ENCODE peak calls at places on chromosomes 12 and 14, in eight cellular contexts. Y is activated CD4-positive, alpha-beta T cell treated with anti-CD3 and anti-CD28 coated beads, Interleukin-2, amount 10 ng/mL, durations not matched to agents 7 days and 5 days; R is NCI-H2029 treated with DMSO at 0.1 percent for 48 hours; X is hepatocyte; H is choroid plexus epithelial cell; F is LHCN-M2; G is NCI-H2081; P is stimulated activated CD8-positive, alpha-beta memory T cell treated with anti-CD3 and anti-CD28 coated beads, Interleukin-15, amount 100 ng/mL, for 24 hours. N is an unnamed sample.

GRCh38 chr14:90053044-90053443 is 8.8 kb upstream of the KCNK13 start:
- DNase-seq in G (no peak), P (no peak), X (no peak), R (no peak), H (no peak), Y (no peak), F (no peak), N (no peak)

GRCh38 chr14:103074699-103075341 is 9.2 kb upstream of the LBHD2 start:
- DNase-seq in H (no peak), R (no peak), F (no peak), P (no peak), G (no peak), X (peak; percentile 75), Y (no peak), N (no peak)

GRCh38 chr12:100234166-100234565 is 32.7 kb downstream of the DEPDC4 start:
- DNase-seq in H (peak; percentile 54), X (no peak), Y (no peak), R (no peak), P (no peak), G (no peak), F (peak; percentile 72), N (no peak)

GRCh38 chr14:92850492-92850891 is 56.4 kb downstream of the GOLGA5 start:
- DNase-seq in X (no peak), H (no peak), F (peak; percentile 49), G (no peak), R (no peak), Y (no peak), P (no peak), N (no peak)

GRCh38 chr12:58159941-58160340 is 218.6 kb downstream of the ATP23 start:
- DNase-seq in F (no peak), P (no peak), Y (no peak), H (no peak), R (no peak), G (no peak), X (no peak), N (no peak)

GRCh38 chr14:87992349-87992719 is 648 bp downstream of the GALC start:
- DNase-seq in G (no peak), X (no peak), R (no peak), H (no peak), P (no peak), F (no peak), Y (no peak), N (peak; percentile 19)

GRCh38 chr14:51398898-51399297 is 158.9 kb downstream of the TMX1 start:
- DNase-seq in F (peak; percentile 96), G (no peak), R (no peak), H (peak; percentile 79), Y (no peak), X (no peak), P (no peak), N (no peak)

GRCh38 chr12:29200586-29200985 is 51.5 kb downstream of the FAR2 start:
- DNase-seq in P (no peak), Y (no peak), R (peak; percentile 14), H (peak; percentile 48), X (no peak), F (no peak), G (peak; percentile 1), N (no peak)

GRCh38 chr12:28090835-28091234 is 99.4 kb upstream of the CCDC91 start:
- DNase-seq in X (no peak), H (no peak), Y (no peak), P (no peak), R (no peak), G (no peak), F (no peak), N (no peak)

GRCh38 chr14:100871234-100872186 is 32.0 kb downstream of the RTL1 start:
- DNase-seq in X (no peak), R (no peak), F (peak; percentile 49), Y (no peak), G (no peak), P (no peak), H (peak; percentile 54), N (no peak)

GRCh38 chr12:14557966-14558365 is 9.7 kb downstream of the PLBD1 start:
- DNase-seq in G (no peak), Y (no peak), F (no peak), X (no peak), H (no peak), P (no peak), R (no peak), N (no peak)

GRCh38 chr12:122721057-122721545 is 4.5 kb upstream of the HCAR3 start:
- DNase-seq in X (peak; percentile 48), H (peak; percentile 77), R (no peak), Y (no peak), P (no peak), F (no peak), G (no peak), N (no peak)

GRCh38 chr14:103732868-103733626 is 17.4 kb downstream of the ZFYVE21 start:
- DNase-seq in R (no peak), X (no peak), G (no peak), F (peak; percentile 5), H (no peak), Y (no peak), P (no peak), N (no peak)

GRCh38 chr14:51368721-51369163 is 128.7 kb downstream of the TMX1 start:
- DNase-seq in P (no peak), Y (no peak), X (peak; percentile 14), F (peak; percentile 98), H (peak; percentile 96), G (no peak), R (no peak), N (no peak)

N was measured in mesothelial cell of epicardium.